ENCODE peak calls at places on chromosomes 11 and 22, in nine cellular contexts. G is GOT3; O is heart left ventricle; Z is H1; I is activated CD4-positive, alpha-beta T cell treated with anti-CD3 and anti-CD28 coated beads for 4 hours; Y is frontal cortex; N is EH; Q is endodermal cell; K is sciatic nerve. F is an unnamed sample.

GRCh38 chr11:46920709-46921108 is 2.4 kb upstream of the LRP4 start:
- DNase-seq in G (peak), O (peak), Z (no peak), I (no peak), Y (no peak), N (peak), Q (no peak), K (no peak), F (peak)

GRCh38 chr22:42905702-42906183 is 48.7 kb upstream of the ARFGAP3 start:
- DNase-seq in G (no peak), O (peak), Z (no peak), I (no peak), Y (no peak), N (no peak), Q (no peak), K (no peak), F (no peak)

GRCh38 chr22:36822581-36822980 is 5.7 kb upstream of the PVALB start:
- DNase-seq in G (no peak), O (no peak), Z (no peak), I (no peak), Y (no peak), N (no peak), Q (peak), K (no peak), F (no peak)

GRCh38 chr11:115391598-115391997 is 112.6 kb downstream of the CADM1 start:
- DNase-seq in G (no peak), O (no peak), Z (no peak), I (no peak), Y (no peak), N (no peak), Q (peak), K (no peak), F (no peak)

GRCh38 chr11:67368621-67369020 is 4.8 kb downstream of the CLCF1 start:
- DNase-seq in G (no peak), O (no peak), Z (no peak), I (no peak), Y (no peak), N (no peak), Q (peak), K (no peak), F (no peak)

GRCh38 chr11:47946682-47947575 is 33.4 kb upstream of the PTPRJ start:
- DNase-seq in G (peak), O (peak), Z (no peak), I (peak), Y (no peak), N (peak), Q (peak), K (peak), F (peak)

GRCh38 chr22:37270928-37271650 is 11.2 kb upstream of the CYTH4 start:
- DNase-seq in G (no peak), O (no peak), Z (no peak), I (no peak), Y (no peak), N (peak), Q (peak), K (no peak), F (no peak)

GRCh38 chr22:20136603-20136873 is 4.9 kb downstream of the ZDHHC8 start:
- DNase-seq in G (no peak), O (no peak), Z (no peak), I (no peak), Y (no peak), N (no peak), Q (no peak), K (no peak), F (no peak)

GRCh38 chr11:62108017-62108750 is 15.6 kb upstream of the INCENP start:
- DNase-seq in G (no peak), O (no peak), Z (no peak), I (peak), Y (no peak), N (peak), Q (peak), K (no peak), F (peak)

GRCh38 chr22:29309332-29310064 is 3.0 kb downstream of the GAS2L1 start:
- DNase-seq in G (no peak), O (peak), Z (no peak), I (no peak), Y (no peak), N (no peak), Q (peak), K (peak), F (peak)

GRCh38 chr11:128291835-128292234 is 295.5 kb downstream of the ETS1 start:
- DNase-seq in G (no peak), O (no peak), Z (no peak), I (peak), Y (no peak), N (no peak), Q (no peak), K (no peak), F (no peak)

GRCh38 chr11:107856180-107856980 is 2.2 kb downstream of the SLC35F2 start:
- DNase-seq in G (no peak), O (no peak), Z (no peak), I (no peak), Y (no peak), N (no peak), Q (peak), K (no peak), F (no peak)

GRCh38 chr11:88367310-88367709 is 29.8 kb upstream of the CTSC start:
- DNase-seq in G (no peak), O (no peak), Z (no peak), I (no peak), Y (no peak), N (no peak), Q (no peak), K (no peak), F (no peak)

GRCh38 chr11:123137496-123138270 is 57.4 kb downstream of the CLMP start:
- DNase-seq in G (peak), O (peak), Z (peak), I (no peak), Y (peak), N (peak), Q (peak), K (peak), F (peak)

GRCh38 chr22:34976474-34976873 is 89.5 kb upstream of the ISX start:
- DNase-seq in G (no peak), O (no peak), Z (no peak), I (no peak), Y (no peak), N (no peak), Q (no peak), K (no peak), F (no peak)

GRCh38 chr11:2137202-2138071 is 1.8 kb downstream of the IGF2 start:
- DNase-seq in G (no peak), O (peak), Z (peak), I (no peak), Y (peak), N (peak), Q (peak), K (peak), F (peak)

GRCh38 chr22:24950272-24950902 is 2.1 kb upstream of the KIAA1671 start:
- DNase-seq in G (no peak), O (no peak), Z (peak), I (no peak), Y (no peak), N (peak), Q (peak), K (no peak), F (peak)

GRCh38 chr11:35276396-35276795 is 137.4 kb downstream of the CD44 start:
- DNase-seq in G (no peak), O (no peak), Z (no peak), I (no peak), Y (no peak), N (no peak), Q (peak), K (no peak), F (peak)

GRCh38 chr11:61004841-61005240 is 33.4 kb downstream of the CD6 start:
- DNase-seq in G (no peak), O (no peak), Z (no peak), I (no peak), Y (no peak), N (no peak), Q (no peak), K (no peak), F (no peak)

GRCh38 chr11:2549080-2549479 is 104.3 kb downstream of the KCNQ1 start:
- DNase-seq in G (no peak), O (no peak), Z (no peak), I (no peak), Y (no peak), N (no peak), Q (peak), K (peak), F (no peak)

GRCh38 chr11:9905562-9905961 is 241.7 kb downstream of the SWAP70 start:
- DNase-seq in G (no peak), O (no peak), Z (no peak), I (no peak), Y (no peak), N (peak), Q (no peak), K (no peak), F (no peak)

GRCh38 chr11:111620518-111620917 is 18.3 kb downstream of the SIK2 start:
- DNase-seq in G (no peak), O (no peak), Z (no peak), I (no peak), Y (no peak), N (no peak), Q (no peak), K (no peak), F (no peak)

GRCh38 chr22:31447337-31447736 is 42.3 kb downstream of the EIF4ENIF1 start:
- DNase-seq in G (no peak), O (peak), Z (no peak), I (no peak), Y (no peak), N (no peak), Q (no peak), K (no peak), F (no peak)